ENCODE peak calls at places on chromosomes 3 and 15, in seven cellular contexts. A is GM12891, F is SK-N-SH, K is HepG2, M is K562, J is GM12878, S is H1. W is an unnamed sample.
A peak's percentile ranks its signal among the peaks of the same experiment; 100 is the strongest.

GRCh38 chr15:86079491-86080266 is at the start of gene AGBL1:
- DNase-seq in M (no peak), K (no peak), S (no peak), F (no peak), J (no peak), A (no peak), W (no peak)

GRCh38 chr3:114290911-114291901 is 2.6 kb upstream of the TIGIT start:
- DNase-seq in A (peak; percentile 63), M (peak; percentile 68), K (peak; percentile 54), F (peak; percentile 70), J (peak; percentile 79), S (peak; percentile 100), W (peak; percentile 57)

GRCh38 chr15:64694816-64695215 is 80.6 kb downstream of the RBPMS2 start:
- DNase-seq in A (no peak), F (no peak), J (no peak), S (no peak), K (no peak), M (no peak), W (no peak)

GRCh38 chr3:169526246-169526645 is 137.3 kb downstream of the MECOM start:
- DNase-seq in S (no peak), J (no peak), A (no peak), M (no peak), F (no peak), K (no peak), W (no peak)

GRCh38 chr3:144197582-144197981 is 226.0 kb downstream of the DIPK2A start:
- DNase-seq in S (no peak), M (no peak), A (no peak), K (no peak), J (no peak), F (no peak), W (no peak)

GRCh38 chr15:74723754-74724334 is 1.5 kb downstream of the CYP1A1 start:
- DNase-seq in J (no peak), F (peak; percentile 85), A (peak; percentile 48), S (peak; percentile 49), K (peak; percentile 82), M (peak; percentile 72), W (no peak)

GRCh38 chr3:113264741-113265140 is 53.4 kb downstream of the BOC start:
- DNase-seq in F (no peak), S (no peak), M (no peak), A (no peak), J (no peak), K (no peak), W (no peak)

GRCh38 chr3:104956620-104957345 is 409.9 kb upstream of the ALCAM start:
- DNase-seq in M (no peak), F (no peak), J (no peak), A (no peak), K (no peak), S (no peak), W (no peak)

GRCh38 chr15:77030042-77030927 is 35.4 kb downstream of the PSTPIP1 start:
- DNase-seq in K (no peak), M (no peak), J (no peak), F (peak; percentile 47), A (peak; percentile 27), S (peak; percentile 68), W (peak; percentile 16)

GRCh38 chr3:181189556-181189955 is 200.0 kb upstream of the DNAJC19 start:
- DNase-seq in K (no peak), S (no peak), A (no peak), J (no peak), M (no peak), F (no peak), W (no peak)

GRCh38 chr15:66188464-66188863 is 65.1 kb downstream of the MEGF11 start:
- DNase-seq in S (no peak), A (no peak), F (no peak), K (no peak), J (no peak), M (no peak), W (no peak)

GRCh38 chr15:39171944-39172368 is 408.9 kb upstream of the THBS1 start:
- DNase-seq in M (peak; percentile 76), S (peak; percentile 58), J (peak; percentile 19), K (peak; percentile 85), A (no peak), F (peak; percentile 31), W (no peak)

GRCh38 chr3:152857082-152857481 is 22.2 kb downstream of the P2RY1 start:
- DNase-seq in J (no peak), K (no peak), F (no peak), A (no peak), M (peak; percentile 21), S (no peak), W (no peak)

GRCh38 chr15:58221591-58222241 is 83.5 kb downstream of the AQP9 start:
- DNase-seq in J (no peak), F (peak; percentile 54), K (peak; percentile 27), S (peak; percentile 61), M (peak; percentile 75), A (no peak), W (peak; percentile 15)

GRCh38 chr15:34709866-34710265 is 44.9 kb downstream of the GJD2 start:
- DNase-seq in K (no peak), J (no peak), F (no peak), A (no peak), M (no peak), S (no peak), W (no peak)

GRCh38 chr3:124920718-124921117 is 13.8 kb downstream of the MUC13 start:
- DNase-seq in K (no peak), M (no peak), F (no peak), J (no peak), A (no peak), S (no peak), W (no peak)

GRCh38 chr15:96340611-96341464 is 10.3 kb downstream of the NR2F2 start:
- DNase-seq in F (peak; percentile 83), S (peak; percentile 82), M (no peak), J (no peak), K (no peak), A (no peak), W (no peak)

DNA sequence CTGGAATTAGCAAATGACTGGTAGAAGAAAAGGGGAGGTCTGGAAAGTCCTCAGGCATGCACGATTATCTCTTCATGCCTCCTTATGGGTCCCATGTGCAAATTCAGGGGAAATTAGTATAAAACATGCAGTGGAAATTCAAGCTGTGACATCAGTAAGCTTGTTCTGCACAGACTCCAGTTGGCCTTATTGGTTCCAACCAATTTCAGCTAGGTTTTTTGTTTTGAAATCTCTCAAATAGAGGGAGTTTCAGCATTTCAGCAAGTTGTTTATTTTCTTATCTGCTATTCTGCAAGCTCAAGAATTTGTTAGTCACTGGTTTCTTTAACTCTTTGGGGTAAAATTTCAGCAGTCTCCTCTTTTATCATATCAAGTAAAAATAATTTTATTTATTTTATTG is 755 bp upstream of the TMCO5A start:
- DNase-seq in F (no peak), K (no peak), M (no peak), S (no peak), A (no peak), J (no peak), W (no peak)
- TF ChIP-seq TAF1 in F (no peak), K (no peak), M (no peak), S (no peak), A (no peak), J (no peak), W (no peak)

GRCh38 chr15:80568298-80568697 is 126.8 kb upstream of the ABHD17C start:
- DNase-seq in K (no peak), S (no peak), J (no peak), M (no peak), F (no peak), A (no peak), W (no peak)

GRCh38 chr15:80568876-80569605 is 126.1 kb upstream of the ABHD17C start:
- DNase-seq in J (no peak), M (no peak), K (no peak), A (no peak), F (no peak), S (no peak), W (no peak)

GRCh38 chr15:80570553-80570952 is 124.6 kb upstream of the ABHD17C start:
- DNase-seq in J (no peak), K (no peak), F (no peak), M (no peak), S (no peak), A (no peak), W (no peak)

GRCh38 chr15:80567721-80568157 is 127.4 kb upstream of the ABHD17C start:
- DNase-seq in K (peak; percentile 72), M (peak; percentile 53), F (peak; percentile 80), J (no peak), A (no peak), S (no peak), W (no peak)

GRCh38 chr15:80569656-80570055 is 125.5 kb upstream of the ABHD17C start:
- DNase-seq in J (no peak), S (no peak), F (no peak), A (no peak), K (no peak), M (no peak), W (no peak)
- TF ChIP-seq TAF1 in J (no peak), S (no peak), F (no peak), A (no peak), K (no peak), M (no peak), W (no peak)

GRCh38 chr3:66397745-66398144 is 103.1 kb downstream of the LRIG1 start:
- DNase-seq in A (no peak), M (no peak), K (no peak), J (no peak), F (no peak), S (no peak), W (no peak)
- TF ChIP-seq TAF1 in A (no peak), M (no peak), K (no peak), J (no peak), F (no peak), S (no peak), W (no peak)

GRCh38 chr3:136838641-136839555 is 20.0 kb downstream of the SLC35G2 start:
- DNase-seq in J (no peak), A (no peak), M (peak; percentile 60), S (no peak), F (no peak), K (no peak), W (no peak)
- TF ChIP-seq TAF1 in J (no peak), A (no peak), M (no peak), S (no peak), F (no peak), K (no peak), W (no peak)

GRCh38 chr3:194328080-194328571 is 23.0 kb downstream of the CPN2 start:
- DNase-seq in M (peak; percentile 40), J (no peak), S (no peak), K (no peak), A (no peak), F (peak; percentile 56), W (no peak)

GRCh38 chr3:194330160-194330559 is 21.0 kb downstream of the CPN2 start:
- DNase-seq in S (no peak), K (no peak), M (no peak), A (no peak), F (no peak), J (no peak), W (no peak)

GRCh38 chr3:194330579-194330978 is 20.5 kb downstream of the CPN2 start:
- DNase-seq in F (peak; percentile 56), S (no peak), A (no peak), K (no peak), J (no peak), M (no peak), W (no peak)

GRCh38 chr3:194327414-194328079 is 23.6 kb downstream of the CPN2 start:
- DNase-seq in M (no peak), J (no peak), A (no peak), K (no peak), F (no peak), S (no peak), W (no peak)

GRCh38 chr3:194329566-194329965 is 21.6 kb downstream of the CPN2 start:
- DNase-seq in K (no peak), M (no peak), F (no peak), J (no peak), A (no peak), S (no peak), W (no peak)
- TF ChIP-seq TAF1 in K (no peak), M (no peak), F (no peak), J (no peak), A (no peak), S (no peak), W (no peak)